ENCODE peak calls at places on chromosomes 13 and 19, in eight cellular contexts. O, J, Y, D, F, E, N and Q are unnamed samples.

GRCh38 chr13:79386125-79386822 is 19.8 kb downstream of the RBM26 start:
- DNase-seq in O (no peak), J (no peak), Y (no peak), D (no peak), F (no peak), E (no peak), N (peak), Q (no peak)

GRCh38 chr13:99299545-99300341 is 7.5 kb downstream of the GPR183 start:
- DNase-seq in O (no peak), J (no peak), Y (no peak), D (no peak), F (no peak), E (no peak), N (no peak), Q (no peak)

GRCh38 chr13:43728411-43728810 is 58.4 kb downstream of the ENOX1 start:
- DNase-seq in O (peak), J (no peak), Y (no peak), D (no peak), F (no peak), E (no peak), N (no peak), Q (no peak)

GRCh38 chr19:30681162-30681996 is 309.2 kb downstream of the ZNF536 start:
- DNase-seq in O (no peak), J (no peak), Y (no peak), D (no peak), F (no peak), E (no peak), N (no peak), Q (no peak)

GRCh38 chr13:44809152-44809551 is 180.1 kb downstream of the NUFIP1 start:
- DNase-seq in O (no peak), J (no peak), Y (no peak), D (no peak), F (no peak), E (no peak), N (no peak), Q (no peak)

GRCh38 chr19:45323671-45324081 is 1.0 kb upstream of the CKM start:
- DNase-seq in O (no peak), J (no peak), Y (no peak), D (no peak), F (peak), E (no peak), N (no peak), Q (no peak)

GRCh38 chr13:94595006-94595942 is 678 bp downstream of the TGDS start:
- DNase-seq in O (peak), J (no peak), Y (no peak), D (no peak), F (peak), E (no peak), N (peak), Q (peak)

GRCh38 chr19:55670280-55671053 is 4.6 kb upstream of the EPN1 start:
- DNase-seq in O (no peak), J (peak), Y (no peak), D (no peak), F (peak), E (no peak), N (no peak), Q (no peak)

GRCh38 chr13:99331881-99332293 is 24.7 kb upstream of the GPR183 start:
- DNase-seq in O (peak), J (no peak), Y (no peak), D (no peak), F (no peak), E (no peak), N (peak), Q (no peak)

GRCh38 chr19:1315470-1316166 is 29.9 kb downstream of the EFNA2 start:
- DNase-seq in O (peak), J (peak), Y (peak), D (no peak), F (peak), E (no peak), N (peak), Q (peak)

GRCh38 chr13:57632276-57633140 is 964 bp downstream of the PCDH17 start:
- DNase-seq in O (no peak), J (no peak), Y (no peak), D (no peak), F (peak), E (no peak), N (no peak), Q (no peak)

GRCh38 chr19:2120821-2121220 is 24.1 kb downstream of the IZUMO4 start:
- DNase-seq in O (no peak), J (no peak), Y (no peak), D (no peak), F (no peak), E (no peak), N (no peak), Q (no peak)

GRCh38 chr13:99200433-99201167 is at the start of gene UBAC2:
- DNase-seq in O (peak), J (peak), Y (peak), D (peak), F (peak), E (peak), N (peak), Q (peak)

GRCh38 chr19:41936416-41936850 is 8.2 kb upstream of the ERFL start:
- DNase-seq in O (no peak), J (no peak), Y (no peak), D (peak), F (no peak), E (no peak), N (peak), Q (no peak)

GRCh38 chr13:111204438-111205177 is 89.5 kb downstream of the ARHGEF7 start:
- DNase-seq in O (peak), J (no peak), Y (no peak), D (no peak), F (peak), E (no peak), N (peak), Q (no peak)

GRCh38 chr13:35965226-35965927 is 165.8 kb downstream of the DCLK1 start:
- DNase-seq in O (no peak), J (no peak), Y (no peak), D (no peak), F (no peak), E (no peak), N (no peak), Q (no peak)

GRCh38 chr13:112750570-112750969 is 60.7 kb downstream of the ATP11A start:
- DNase-seq in O (no peak), J (no peak), Y (no peak), D (no peak), F (no peak), E (no peak), N (no peak), Q (no peak)

GRCh38 chr19:3389876-3390361 is 23.5 kb downstream of the NFIC start:
- DNase-seq in O (no peak), J (peak), Y (no peak), D (no peak), F (peak), E (no peak), N (no peak), Q (peak)

GRCh38 chr13:69793803-69794453 is 313.7 kb upstream of the ATXN8OS start:
- DNase-seq in O (no peak), J (no peak), Y (no peak), D (no peak), F (peak), E (no peak), N (peak), Q (no peak)

GRCh38 chr19:38975861-38976271 is 324 bp upstream of the FBXO17 start:
- DNase-seq in O (peak), J (no peak), Y (no peak), D (no peak), F (peak), E (no peak), N (peak), Q (peak)

GRCh38 chr13:33379597-33379996 is 94.0 kb upstream of the STARD13 start:
- DNase-seq in O (no peak), J (peak), Y (no peak), D (no peak), F (no peak), E (no peak), N (no peak), Q (no peak)

GRCh38 chr13:113668491-113668971 is 1.5 kb downstream of the GRK1 start:
- DNase-seq in O (no peak), J (no peak), Y (no peak), D (no peak), F (no peak), E (no peak), N (no peak), Q (no peak)

GRCh38 chr13:50914848-50915247 is 5.3 kb downstream of the RNASEH2B start:
- DNase-seq in O (peak), J (no peak), Y (no peak), D (no peak), F (no peak), E (no peak), N (peak), Q (no peak)

GRCh38 chr13:30178976-30179375 is 128.4 kb downstream of the KATNAL1 start:
- DNase-seq in O (no peak), J (no peak), Y (no peak), D (no peak), F (no peak), E (no peak), N (no peak), Q (no peak)

GRCh38 chr13:33205224-33205623 is 80.3 kb downstream of the STARD13 start:
- DNase-seq in O (no peak), J (no peak), Y (no peak), D (no peak), F (no peak), E (no peak), N (no peak), Q (no peak)

GRCh38 chr13:19862511-19863313 is 737 bp downstream of the ZMYM5 start:
- DNase-seq in O (peak), J (no peak), Y (peak), D (peak), F (peak), E (peak), N (peak), Q (peak)

GRCh38 chr13:34076943-34077703 is 259.2 kb downstream of the RFC3 start:
- DNase-seq in O (peak), J (no peak), Y (no peak), D (no peak), F (peak), E (no peak), N (peak), Q (no peak)

GRCh38 chr19:3860499-3860898 is 8.3 kb downstream of the ZFR2 start:
- DNase-seq in O (no peak), J (no peak), Y (no peak), D (no peak), F (no peak), E (no peak), N (no peak), Q (no peak)

GRCh38 chr13:46085737-46086136 is 19.1 kb downstream of the CPB2 start:
- DNase-seq in O (no peak), J (no peak), Y (no peak), D (no peak), F (no peak), E (no peak), N (no peak), Q (no peak)

GRCh38 chr13:97256343-97256783 is 34.2 kb downstream of the MBNL2 start:
- DNase-seq in O (peak), J (no peak), Y (no peak), D (no peak), F (no peak), E (no peak), N (peak), Q (no peak)

GRCh38 chr13:96036515-96036914 is 16.7 kb downstream of the UGGT2 start:
- DNase-seq in O (no peak), J (no peak), Y (no peak), D (no peak), F (no peak), E (no peak), N (no peak), Q (no peak)

GRCh38 chr13:56755181-56755580 is 385.5 kb upstream of the PRR20A start:
- DNase-seq in O (no peak), J (no peak), Y (no peak), D (no peak), F (peak), E (no peak), N (no peak), Q (no peak)

GRCh38 chr19:12035220-12036172 is at the start of gene ZNF433:
- DNase-seq in O (peak), J (peak), Y (peak), D (peak), F (peak), E (peak), N (peak), Q (peak)

GRCh38 chr13:31204592-31204991 is 4.8 kb downstream of the B3GLCT start:
- DNase-seq in O (peak), J (peak), Y (no peak), D (no peak), F (no peak), E (no peak), N (peak), Q (no peak)

GRCh38 chr13:94329754-94330551 is 149.5 kb downstream of the DCT start:
- DNase-seq in O (peak), J (no peak), Y (no peak), D (no peak), F (no peak), E (no peak), N (peak), Q (no peak)

GRCh38 chr19:4911786-4912672 is 2.7 kb downstream of the UHRF1 start:
- DNase-seq in O (peak), J (peak), Y (peak), D (peak), F (peak), E (peak), N (peak), Q (peak)

GRCh38 chr13:96817336-96817941 is 176.8 kb downstream of the OXGR1 start:
- DNase-seq in O (peak), J (peak), Y (no peak), D (no peak), F (peak), E (no peak), N (peak), Q (no peak)